ENCODE peak calls at places on chromosomes 7 and 10, in seven cellular contexts. D is IMR-90, H is nephron progenitor cell, M is cardiac muscle cell, U is AG04450, Y is cardiac fibroblast, P is endothelial cell of umbilical vein. G is an unnamed sample.

GRCh38 chr10:126935263-126935946 is 30.2 kb downstream of the DOCK1 start:
- DNase-seq in Y (peak), P (peak), D (peak), H (no peak), U (no peak), M (no peak), G (no peak)

GRCh38 chr10:130018253-130018652 is 54.2 kb upstream of the EBF3 start:
- DNase-seq in D (peak), U (peak), P (no peak), H (no peak), M (no peak), Y (no peak), G (no peak)

GRCh38 chr10:107284187-107284586 is 119.7 kb upstream of the SORCS1 start:
- DNase-seq in H (no peak), M (no peak), P (no peak), D (no peak), U (no peak), Y (no peak), G (no peak)

GRCh38 chr7:102230593-102230992 is 56.1 kb upstream of the SH2B2 start:
- DNase-seq in P (no peak), H (no peak), M (no peak), Y (peak), U (no peak), D (peak), G (peak)

GRCh38 chr7:38438938-38439337 is 165.5 kb upstream of the TARP start:
- DNase-seq in U (no peak), H (no peak), P (no peak), Y (no peak), M (no peak), D (no peak), G (no peak)

GRCh38 chr7:23012797-23013714 is 874 bp downstream of the HYCC1 start:
- DNase-seq in M (peak), D (no peak), H (peak), U (no peak), Y (no peak), P (peak), G (no peak)

GRCh38 chr10:126598009-126598408 is 72.5 kb downstream of the C10orf90 start:
- DNase-seq in M (peak), Y (peak), D (peak), U (no peak), P (peak), H (peak), G (peak)

GRCh38 chr10:129744896-129745750 is 219.0 kb downstream of the EBF3 start:
- DNase-seq in Y (no peak), M (no peak), H (no peak), P (no peak), U (no peak), D (no peak), G (no peak)

GRCh38 chr7:11707606-11708193 is 124.3 kb downstream of the THSD7A start:
- DNase-seq in M (no peak), H (no peak), Y (peak), U (no peak), P (peak), D (no peak), G (no peak)

GRCh38 chr7:142925413-142925812 is 8.1 kb downstream of the TRPV5 start:
- DNase-seq in H (no peak), D (no peak), Y (no peak), M (no peak), P (no peak), U (no peak), G (no peak)
- TF ChIP-seq CTCF in H (no peak), D (no peak), Y (peak), M (no peak), P (no peak), U (no peak), G (no peak)

GRCh38 chr7:503046-503574 is 16.5 kb downstream of the PDGFA start:
- DNase-seq in H (no peak), U (no peak), D (no peak), Y (no peak), M (no peak), P (no peak), G (no peak)
- TF ChIP-seq CTCF in H (no peak), U (no peak), D (no peak), Y (no peak), M (peak), P (no peak), G (peak)

DNA sequence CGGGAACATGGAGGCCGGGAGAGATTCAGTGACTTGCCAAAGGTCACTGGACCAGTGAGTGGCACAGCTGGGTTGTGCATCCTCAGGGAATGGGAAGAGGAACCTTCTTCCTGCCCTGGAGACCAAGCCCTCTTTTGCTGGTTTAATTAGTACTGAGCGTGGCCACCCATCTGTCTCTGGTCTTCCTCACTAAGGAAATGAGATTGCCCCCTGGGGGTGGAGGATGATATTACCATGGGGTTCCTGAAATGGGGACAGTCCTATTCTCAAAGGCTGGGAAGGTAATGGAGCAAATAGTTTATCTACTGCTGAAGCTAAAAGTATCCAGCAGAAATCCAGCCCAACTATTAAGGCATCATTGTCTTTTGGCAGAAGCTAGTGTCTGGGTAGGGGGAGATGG is 98.6 kb upstream of the FGFR2 start:
- DNase-seq in P (peak), H (peak), U (no peak), D (no peak), Y (no peak), M (peak), G (peak)
- TF ChIP-seq CTCF in P (peak), H (peak), U (peak), D (no peak), Y (peak), M (peak), G (peak)

GRCh38 chr10:124025638-124026336 is 67.6 kb downstream of the CHST15 start:
- DNase-seq in M (peak), U (no peak), H (no peak), P (peak), Y (peak), D (no peak), G (peak)
- TF ChIP-seq CTCF in M (no peak), U (peak), H (peak), P (peak), Y (no peak), D (no peak), G (peak)

DNA sequence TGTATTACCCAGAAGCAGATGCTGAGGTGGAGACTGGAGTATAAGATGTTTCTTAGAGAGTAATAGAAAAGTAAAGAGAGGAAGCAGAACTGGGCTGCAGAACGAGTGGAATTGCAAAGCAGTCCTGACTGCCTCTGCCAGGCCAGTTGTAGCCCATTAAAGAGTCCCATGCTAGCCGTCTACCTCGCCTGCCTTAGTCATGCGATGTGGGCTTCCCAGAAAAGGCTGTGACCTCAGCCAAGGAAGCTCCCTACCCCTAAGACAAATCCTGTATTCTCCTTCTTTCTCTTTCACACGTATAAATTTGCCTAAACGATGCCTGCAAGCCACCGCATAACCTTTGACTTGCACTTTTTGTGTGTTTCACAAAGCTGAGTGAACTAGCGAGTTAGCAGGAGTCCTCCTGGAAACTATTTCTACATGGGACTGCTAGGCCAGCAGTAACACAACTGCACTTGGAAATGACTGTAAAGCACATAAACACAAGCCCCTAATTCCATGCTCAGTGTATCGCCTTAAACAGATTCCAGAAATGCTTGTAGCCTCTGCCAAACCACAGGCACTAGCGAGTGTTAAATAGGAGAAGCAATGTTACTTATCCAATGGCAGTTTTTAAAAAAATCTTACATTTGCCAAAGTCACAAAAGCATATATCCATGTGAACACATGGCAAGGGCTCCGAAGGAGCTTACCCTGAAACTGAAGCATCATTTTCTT is 47.4 kb upstream of the GNAI1 start:
- DNase-seq in H (no peak), P (no peak), D (peak), U (peak), Y (peak), M (no peak), G (peak)
- TF ChIP-seq CTCF in H (no peak), P (no peak), D (no peak), U (no peak), Y (no peak), M (no peak), G (no peak)

DNA sequence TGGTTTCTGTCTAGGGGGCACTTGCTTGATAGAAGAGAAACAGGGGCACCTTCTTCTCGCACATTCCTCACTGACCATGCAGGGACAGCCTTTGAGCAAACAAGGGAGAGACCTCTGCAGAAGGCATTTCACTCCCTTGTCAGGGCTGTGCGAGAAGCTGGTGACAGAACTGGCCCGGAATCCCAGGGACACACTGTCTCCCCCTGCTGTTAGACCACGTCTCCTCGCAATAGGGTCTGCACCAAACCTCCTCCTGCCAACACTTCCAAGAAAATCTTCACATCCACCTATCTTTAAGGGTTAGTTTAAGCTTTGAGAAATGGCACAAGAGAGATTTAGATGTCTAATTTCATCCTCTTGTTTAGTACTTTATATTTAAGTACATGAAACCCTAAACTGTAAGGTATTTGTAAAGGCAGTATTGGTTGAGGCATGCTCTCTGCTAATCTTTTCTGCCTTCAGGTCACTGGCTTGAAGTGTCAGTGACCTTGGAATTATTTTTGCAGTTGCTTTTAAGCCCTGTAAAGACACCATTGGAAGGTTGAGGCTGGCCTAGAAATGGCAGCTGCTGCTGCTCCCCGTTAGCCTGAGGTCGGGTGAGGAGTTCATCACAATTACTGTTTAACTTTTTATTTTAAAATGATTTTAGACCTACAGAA is 37.0 kb downstream of the RBM20 start:
- DNase-seq in M (peak), U (no peak), H (peak), D (peak), P (peak), Y (peak), G (peak)
- TF ChIP-seq CTCF in M (peak), U (peak), H (peak), D (peak), P (peak), Y (peak), G (peak)

GRCh38 chr10:118615888-118616287 is 20.4 kb upstream of the PRLHR start:
- DNase-seq in H (no peak), D (peak), M (no peak), U (no peak), Y (no peak), P (no peak), G (no peak)
- TF ChIP-seq CTCF in H (no peak), D (no peak), M (no peak), U (no peak), Y (peak), P (no peak), G (peak)

GRCh38 chr7:84452618-84453017 is 258.0 kb upstream of the SEMA3A start:
- DNase-seq in U (no peak), M (no peak), D (no peak), P (no peak), H (no peak), Y (no peak), G (no peak)

GRCh38 chr7:84450802-84451201 is 256.2 kb upstream of the SEMA3A start:
- DNase-seq in D (no peak), H (no peak), M (no peak), U (no peak), P (no peak), Y (no peak), G (no peak)

GRCh38 chr7:84455788-84456187 is 261.2 kb upstream of the SEMA3A start:
- DNase-seq in D (peak), M (no peak), U (no peak), Y (peak), H (no peak), P (peak), G (peak)

GRCh38 chr7:84454174-84454959 is 259.8 kb upstream of the SEMA3A start:
- DNase-seq in H (no peak), P (peak), M (no peak), D (no peak), U (no peak), Y (peak), G (peak)
- TF ChIP-seq CTCF in H (no peak), P (no peak), M (no peak), D (peak), U (peak), Y (peak), G (no peak)

DNA sequence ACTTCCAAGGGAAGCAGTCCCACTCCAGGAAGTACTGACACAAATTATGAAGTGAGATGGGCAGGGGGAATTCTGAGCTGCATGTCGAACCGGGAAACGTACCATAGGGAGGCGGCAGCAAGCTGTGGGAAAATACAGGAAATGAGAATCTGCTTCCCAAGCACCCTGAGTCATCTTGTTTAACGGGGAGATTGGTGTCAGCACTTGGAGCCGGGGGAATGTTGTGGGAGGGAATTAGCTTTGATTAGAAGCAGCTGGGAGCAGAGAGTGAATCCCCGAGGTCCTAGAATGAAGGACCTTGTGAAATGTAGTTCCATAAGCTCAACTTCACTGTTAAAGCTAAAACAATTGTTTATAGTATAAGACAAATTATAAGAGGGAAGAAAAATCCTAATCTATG is 141.4 kb upstream of the PRKCQ start:
- DNase-seq in D (peak), P (peak), M (no peak), H (no peak), Y (peak), U (peak), G (peak)
- TF ChIP-seq CTCF in D (peak), P (peak), M (peak), H (no peak), Y (peak), U (peak), G (peak)

G was measured in fibroblast of villous mesenchyme.